ENCODE peak calls at places on chromosome 10, in nine cellular contexts. R is body of pancreas; G is RWPE1; M is mammary epithelial cell; W is CD8-positive, alpha-beta T cell; U is tibial artery; K is ovary; E is uterus; T is fibroblast of lung. H is an unnamed sample.

GRCh38 chr10:61124748-61125147 is 180.8 kb upstream of the RHOBTB1 start:
- DNase-seq in U (no peak), E (no peak), G (no peak), M (no peak), R (no peak), T (no peak), K (no peak), W (no peak), H (no peak)

GRCh38 chr10:71357792-71358265 is 38.8 kb downstream of the SLC29A3 start:
- DNase-seq in W (no peak), U (no peak), E (peak; percentile 82), K (peak; percentile 60), M (no peak), G (no peak), R (no peak), T (peak; percentile 71), H (no peak)

GRCh38 chr10:58464956-58465355 is 47.7 kb upstream of the BICC1 start:
- DNase-seq in U (no peak), W (no peak), R (no peak), T (no peak), K (no peak), E (no peak), G (no peak), M (no peak), H (no peak)

GRCh38 chr10:86099542-86100334 is 266.9 kb downstream of the GRID1 start:
- DNase-seq in W (no peak), R (no peak), G (no peak), M (no peak), E (no peak), U (no peak), K (no peak), T (no peak), H (no peak)

GRCh38 chr10:7306147-7306546 is 104.7 kb downstream of the SFMBT2 start:
- DNase-seq in R (no peak), U (no peak), K (no peak), T (peak; percentile 70), E (no peak), M (no peak), W (no peak), G (no peak), H (no peak)

GRCh38 chr10:113689574-113689973 is 9.9 kb downstream of the CASP7 start:
- DNase-seq in K (no peak), W (no peak), E (no peak), R (no peak), G (no peak), T (no peak), U (no peak), M (no peak), H (no peak)

GRCh38 chr10:74255800-74256422 is 104.9 kb downstream of the ADK start:
- DNase-seq in E (no peak), G (no peak), T (no peak), W (no peak), K (no peak), U (no peak), R (no peak), M (no peak), H (no peak)

GRCh38 chr10:95547197-95547596 is 14.0 kb downstream of the SORBS1 start:
- DNase-seq in E (no peak), W (no peak), T (no peak), G (no peak), K (no peak), M (no peak), R (no peak), U (peak; percentile 39), H (no peak)

GRCh38 chr10:112953075-112953501 is 3.0 kb downstream of the TCF7L2 start:
- DNase-seq in T (no peak), U (peak; percentile 73), G (no peak), W (no peak), M (no peak), K (peak; percentile 68), E (peak; percentile 30), R (peak; percentile 40), H (peak; percentile 69)

GRCh38 chr10:114638874-114639625 is 19.0 kb downstream of the ABLIM1 start:
- DNase-seq in T (peak; percentile 80), M (peak; percentile 89), W (no peak), G (no peak), R (no peak), U (no peak), E (no peak), K (no peak), H (no peak)

GRCh38 chr10:15787426-15787825 is 67.7 kb upstream of the ITGA8 start:
- DNase-seq in K (no peak), M (no peak), T (no peak), G (no peak), R (no peak), W (no peak), E (no peak), U (no peak), H (no peak)

GRCh38 chr10:101214446-101215396 is 14.5 kb downstream of the LBX1 start:
- DNase-seq in T (peak; percentile 44), W (peak; percentile 74), M (peak; percentile 47), G (peak; percentile 74), R (peak; percentile 61), U (no peak), E (peak; percentile 59), K (peak; percentile 77), H (peak; percentile 83)

GRCh38 chr10:11162828-11163599 is 145.3 kb downstream of the CELF2 start:
- DNase-seq in E (no peak), W (peak; percentile 92), T (no peak), K (no peak), G (no peak), M (no peak), U (peak; percentile 73), R (no peak), H (peak; percentile 90)

GRCh38 chr10:43605850-43606322 is 352 bp upstream of the ZNF485 start:
- DNase-seq in M (no peak), R (no peak), G (no peak), W (no peak), U (no peak), K (no peak), E (no peak), T (no peak), H (no peak)

GRCh38 chr10:129758591-129759021 is 205.5 kb downstream of the EBF3 start:
- DNase-seq in E (peak; percentile 9), G (no peak), U (peak; percentile 24), W (no peak), R (peak; percentile 5), K (no peak), T (no peak), M (no peak), H (no peak)

GRCh38 chr10:14570800-14571199 is 203.9 kb downstream of the FAM107B start:
- DNase-seq in W (peak; percentile 43), M (no peak), U (no peak), G (no peak), K (no peak), T (no peak), E (no peak), R (peak; percentile 46), H (no peak)
- H3K27ac ChIP-seq in W (peak overlapping the region; percentile 89), M (no peak overlapping the region), U (no peak overlapping the region), G (no peak overlapping the region), K (no peak overlapping the region), T (no peak overlapping the region), E (no peak overlapping the region), R (peak overlapping the region; percentile 92), H (peak overlapping the region; percentile 62)

GRCh38 chr10:509361-510102 is 179.9 kb downstream of the DIP2C start:
- DNase-seq in K (peak; percentile 23), W (no peak), T (no peak), U (peak; percentile 62), E (no peak), R (no peak), M (no peak), G (no peak), H (no peak)

GRCh38 chr10:507355-507699 is 182.1 kb downstream of the DIP2C start:
- DNase-seq in M (no peak), U (peak; percentile 52), G (no peak), T (no peak), R (no peak), E (no peak), K (peak; percentile 26), W (no peak), H (no peak)

GRCh38 chr10:507908-508444 is 181.5 kb downstream of the DIP2C start:
- DNase-seq in T (no peak), W (no peak), M (no peak), E (no peak), R (no peak), G (no peak), U (peak; percentile 35), K (peak; percentile 10), H (no peak)

GRCh38 chr10:510415-510881 is 179.0 kb downstream of the DIP2C start:
- DNase-seq in T (peak; percentile 44), K (peak; percentile 23), U (peak; percentile 77), G (peak; percentile 17), M (peak; percentile 12), R (no peak), W (no peak), E (no peak), H (no peak)

GRCh38 chr10:508726-509125 is 180.7 kb downstream of the DIP2C start:
- DNase-seq in M (no peak), E (no peak), G (no peak), T (no peak), R (no peak), U (peak; percentile 44), W (no peak), K (peak; percentile 19), H (no peak)
- H3K27ac ChIP-seq in M (no peak overlapping the region), E (no peak overlapping the region), G (no peak overlapping the region), T (no peak overlapping the region), R (no peak overlapping the region), U (no peak overlapping the region), W (no peak overlapping the region), K (no peak overlapping the region), H (no peak overlapping the region)

DNA sequence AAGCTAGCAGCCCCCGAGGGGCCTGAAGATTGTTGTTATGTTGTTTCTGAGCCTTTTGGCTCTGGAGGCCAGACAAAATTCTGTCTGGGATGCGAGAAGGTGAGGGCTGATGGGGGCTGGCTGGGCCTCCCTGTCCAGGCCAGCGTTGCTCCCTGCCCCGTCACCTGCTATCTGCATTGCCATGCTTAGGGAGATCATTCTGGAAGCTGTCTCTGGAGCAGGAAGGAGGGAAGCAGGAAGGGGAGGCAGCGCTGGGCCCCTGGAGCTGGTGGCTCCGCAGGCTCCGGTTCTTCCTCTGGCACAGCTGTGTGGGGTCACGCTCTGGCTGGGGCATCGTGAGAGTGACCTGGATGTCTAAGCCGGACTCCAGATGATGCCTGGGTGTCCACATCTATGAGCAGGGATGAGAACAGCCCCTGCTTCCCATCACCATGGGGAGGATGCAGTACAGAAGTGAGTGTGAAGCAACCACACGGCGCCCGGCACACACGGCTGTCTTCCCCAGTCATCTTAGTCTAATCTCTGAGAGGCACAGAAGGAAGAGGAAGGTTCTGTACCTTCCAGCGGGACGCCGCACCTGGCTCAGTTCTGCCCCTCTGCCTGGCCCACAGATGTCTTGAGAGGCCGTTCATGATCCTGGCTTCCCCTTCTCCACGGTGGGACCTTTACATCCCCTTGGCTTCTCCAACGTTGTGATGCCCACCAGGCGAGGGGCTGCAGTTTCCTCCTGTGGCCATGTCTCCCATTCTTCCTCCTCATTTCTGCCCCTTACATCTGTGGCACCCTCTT is 11.9 kb upstream of the NPS start:
- DNase-seq in R (no peak), T (no peak), K (no peak), M (no peak), U (no peak), W (no peak), E (no peak), G (no peak), H (no peak)
- H3K27ac ChIP-seq in R (no peak overlapping the region), T (no peak overlapping the region), K (no peak overlapping the region), M (no peak overlapping the region), U (no peak overlapping the region), W (no peak overlapping the region), E (no peak overlapping the region), G (no peak overlapping the region), H (no peak overlapping the region)

DNA sequence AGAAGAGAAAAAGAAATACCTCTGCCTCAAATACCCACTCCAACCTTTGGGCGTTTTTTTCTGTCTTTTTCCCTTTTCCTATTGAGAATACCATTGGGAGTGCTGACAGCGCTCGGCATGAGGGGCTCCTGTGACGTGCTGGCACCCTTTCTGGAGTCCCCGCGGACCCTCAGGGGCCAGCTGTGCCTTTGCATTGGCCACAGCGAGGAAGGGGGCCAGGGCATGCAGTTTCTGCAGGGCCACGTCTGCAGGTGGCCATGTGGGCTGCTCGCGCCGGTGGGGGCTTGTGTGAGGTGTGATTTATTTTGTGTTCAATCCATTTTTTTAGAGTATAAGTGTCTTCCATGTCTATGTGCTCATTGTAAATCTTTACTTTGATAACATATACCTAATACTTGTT is 57.4 kb downstream of the INPP5A start:
- DNase-seq in G (no peak), K (no peak), U (no peak), T (no peak), W (no peak), R (no peak), M (no peak), E (no peak), H (no peak)
- H3K27ac ChIP-seq in G (no peak overlapping the region), K (no peak overlapping the region), U (no peak overlapping the region), T (no peak overlapping the region), W (no peak overlapping the region), R (no peak overlapping the region), M (no peak overlapping the region), E (no peak overlapping the region), H (no peak overlapping the region)